ENCODE peak calls at places on chromosomes 16 and 17, in nine cellular contexts. L is AG04449, S is astrocyte of the spinal cord, P is ascending aorta, Q is A549, D is fibroblast of lung, G is fibroblast of the aortic adventitia, V is cardiac fibroblast, U is tibial artery. B is an unnamed sample.
A peak's percentile ranks its signal among the peaks of the same experiment; 100 is the strongest.

GRCh38 chr17:68939195-68939594 is 16.0 kb downstream of the ABCA8 start:
- DNase-seq in L (no peak), D (no peak), G (no peak), Q (no peak), U (no peak), V (no peak), S (no peak), P (no peak), B (no peak)

GRCh38 chr16:80084614-80085013 is 456.2 kb upstream of the DYNLRB2 start:
- DNase-seq in G (peak; percentile 1), D (peak; percentile 47), L (no peak), V (peak; percentile 68), Q (peak; percentile 75), U (peak; percentile 29), S (peak; percentile 54), P (no peak), B (no peak)

GRCh38 chr17:20304961-20305360 is 162.4 kb downstream of the LGALS9B start:
- DNase-seq in V (no peak), U (no peak), P (no peak), Q (no peak), D (no peak), G (no peak), L (no peak), S (no peak), B (no peak)

GRCh38 chr17:7589891-7590611 is at the start of gene SOX15:
- DNase-seq in L (no peak), S (peak; percentile 27), V (peak; percentile 66), G (no peak), P (no peak), D (peak; percentile 59), U (no peak), Q (no peak), B (no peak)

GRCh38 chr16:67872631-67873434 is at the start of gene EDC4:
- DNase-seq in U (peak; percentile 82), D (peak; percentile 79), Q (peak; percentile 83), S (peak; percentile 77), V (peak; percentile 83), L (peak; percentile 10), G (peak; percentile 74), P (peak; percentile 41), B (peak; percentile 50)

GRCh38 chr16:14300631-14301149 is 229.6 kb downstream of the MRTFB start:
- DNase-seq in L (peak; percentile 45), P (no peak), G (peak; percentile 87), U (peak; percentile 87), D (peak; percentile 82), S (peak; percentile 79), V (peak; percentile 90), Q (peak; percentile 91), B (peak; percentile 63)

GRCh38 chr17:59848778-59849177 is 44.0 kb downstream of the TUBD1 start:
- DNase-seq in P (no peak), S (no peak), Q (no peak), U (peak; percentile 86), G (peak; percentile 78), V (peak; percentile 77), L (no peak), D (peak; percentile 61), B (peak; percentile 63)

GRCh38 chr17:83019376-83019775 is 60.0 kb upstream of the METRNL start:
- DNase-seq in Q (no peak), U (no peak), P (no peak), V (no peak), G (no peak), S (no peak), D (no peak), L (no peak), B (no peak)

GRCh38 chr17:47745037-47745380 is 12.0 kb downstream of the TBX21 start:
- DNase-seq in V (no peak), U (no peak), P (no peak), Q (no peak), G (no peak), D (no peak), L (no peak), S (no peak), B (no peak)

GRCh38 chr17:77281024-77281903 is 140.5 kb downstream of the SEC14L1 start:
- DNase-seq in S (peak; percentile 40), V (no peak), L (no peak), U (no peak), D (peak; percentile 45), Q (peak; percentile 86), G (no peak), P (no peak), B (no peak)

GRCh38 chr16:73154063-73154870 is 106.3 kb upstream of the ZFHX3 start:
- DNase-seq in U (peak; percentile 67), P (peak; percentile 42), Q (no peak), L (no peak), G (peak; percentile 26), V (no peak), S (no peak), D (peak; percentile 5), B (no peak)

GRCh38 chr16:59573528-59574271 is 839.6 kb upstream of the GOT2 start:
- DNase-seq in Q (peak; percentile 95), S (peak; percentile 88), G (peak; percentile 20), P (no peak), U (no peak), V (peak; percentile 82), L (peak; percentile 58), D (peak; percentile 96), B (no peak)

GRCh38 chr17:41697122-41697962 is 8.7 kb downstream of the EIF1 start:
- DNase-seq in Q (no peak), S (no peak), L (no peak), D (no peak), P (no peak), G (peak; percentile 67), U (peak; percentile 91), V (peak; percentile 72), B (no peak)

GRCh38 chr16:82232806-82233205 is 62.8 kb upstream of the MPHOSPH6 start:
- DNase-seq in P (no peak), U (no peak), V (no peak), L (no peak), Q (no peak), S (no peak), D (no peak), G (no peak), B (no peak)

GRCh38 chr16:21943571-21943970 is 9.6 kb upstream of the UQCRC2 start:
- DNase-seq in Q (no peak), D (no peak), V (no peak), S (no peak), P (no peak), G (no peak), U (no peak), L (no peak), B (no peak)

GRCh38 chr16:66923247-66923851 is 2.0 kb downstream of the RRAD start:
- DNase-seq in L (no peak), Q (no peak), V (peak; percentile 88), G (peak; percentile 77), D (peak; percentile 51), P (peak; percentile 52), U (peak; percentile 66), S (peak; percentile 28), B (no peak)

GRCh38 chr17:38509008-38509771 is 80.9 kb downstream of the ARHGAP23 start:
- DNase-seq in P (no peak), G (peak; percentile 78), V (peak; percentile 96), U (peak; percentile 71), D (peak; percentile 88), L (peak; percentile 66), Q (peak; percentile 86), S (peak; percentile 92), B (peak; percentile 79)

GRCh38 chr17:38512473-38513058 is 84.3 kb downstream of the ARHGAP23 start:
- DNase-seq in Q (no peak), U (no peak), P (no peak), L (no peak), S (no peak), D (no peak), G (no peak), V (no peak), B (no peak)

GRCh38 chr17:38511126-38512108 is 83.2 kb downstream of the ARHGAP23 start:
- DNase-seq in U (no peak), L (peak; percentile 28), Q (no peak), P (no peak), V (peak; percentile 65), D (peak; percentile 74), S (peak; percentile 48), G (peak; percentile 54), B (peak; percentile 34)

GRCh38 chr17:38509772-38510423 is 81.6 kb downstream of the ARHGAP23 start:
- DNase-seq in L (no peak), G (no peak), D (peak; percentile 42), S (no peak), Q (no peak), U (no peak), V (no peak), P (no peak), B (no peak)

GRCh38 chr17:38510424-38511125 is 82.3 kb downstream of the ARHGAP23 start:
- DNase-seq in Q (no peak), S (peak; percentile 35), G (no peak), U (no peak), V (peak; percentile 42), P (no peak), D (peak; percentile 55), L (no peak), B (no peak)
- TF ChIP-seq CTCF in Q (no peak), S (peak; percentile 6), G (no peak), U (no peak), V (no peak), P (no peak), D (no peak), L (peak; percentile 15), B (no peak)

DNA sequence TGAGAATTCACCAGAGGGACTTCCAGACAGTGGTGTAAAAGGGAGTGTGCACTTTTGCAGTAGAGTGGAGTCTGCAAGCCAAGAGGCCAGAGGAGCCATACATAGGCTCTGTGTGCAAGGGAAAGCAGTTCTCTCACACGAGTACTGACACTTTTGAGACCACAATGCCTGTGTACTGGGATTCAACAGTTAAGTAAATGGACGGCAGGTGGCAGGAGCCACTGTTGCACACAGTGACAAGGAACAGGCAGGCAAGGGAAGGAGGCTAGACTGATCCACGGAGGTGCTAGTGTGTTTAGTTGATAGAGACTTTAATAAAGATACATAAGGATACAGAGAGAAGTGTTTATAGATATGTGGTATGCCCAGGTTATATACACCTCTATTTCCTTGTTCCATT is 67.0 kb downstream of the MPRIP start:
- DNase-seq in L (no peak), G (no peak), P (no peak), D (no peak), Q (peak; percentile 40), U (no peak), S (no peak), V (no peak), B (no peak)
- TF ChIP-seq CTCF in L (no peak), G (no peak), P (no peak), D (peak; percentile 21), Q (no peak), U (no peak), S (no peak), V (no peak), B (no peak)

GRCh38 chr17:27927781-27928180 is 34.6 kb upstream of the LYRM9 start:
- DNase-seq in V (no peak), P (no peak), Q (no peak), L (no peak), D (no peak), U (no peak), S (no peak), G (no peak), B (no peak)
- TF ChIP-seq CTCF in V (no peak), P (no peak), Q (no peak), L (no peak), D (no peak), U (no peak), S (no peak), G (no peak), B (no peak)

DNA sequence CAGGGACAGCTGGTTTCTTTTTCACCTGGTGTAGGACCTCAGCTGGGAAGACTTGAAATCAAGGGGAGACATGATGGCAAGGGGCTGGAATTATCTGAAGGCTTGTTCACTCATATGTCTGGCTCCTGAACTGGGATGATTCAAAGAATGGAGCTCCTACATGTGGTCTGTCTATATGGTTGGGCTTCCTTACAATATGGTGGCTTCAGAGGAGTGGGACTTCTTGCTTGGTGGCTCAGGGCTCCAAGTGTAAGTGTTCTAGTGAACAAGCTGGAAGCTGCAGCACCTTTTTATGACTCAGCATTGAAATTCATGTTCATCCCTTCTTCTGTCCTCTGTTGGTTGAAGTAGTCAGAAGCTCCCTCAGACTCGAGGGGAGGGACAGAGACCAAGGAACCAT is 127.9 kb downstream of the MSI2 start:
- DNase-seq in S (no peak), G (no peak), P (no peak), U (no peak), V (no peak), L (no peak), D (no peak), Q (no peak), B (no peak)
- TF ChIP-seq CTCF in S (no peak), G (no peak), P (no peak), U (no peak), V (no peak), L (no peak), D (no peak), Q (no peak), B (no peak)